ENCODE peak calls at places on chromosomes 2 and 18, in ten cellular contexts. V is cardiac muscle cell, C is lower leg skin, I is cardiac fibroblast, M is ovary, J is OCI-LY7, N is psoas muscle, K is astrocyte of the spinal cord, W is AG10803, X is choroid plexus epithelial cell. Q is an unnamed sample.

GRCh38 chr2:143473206-143473605 is 344.0 kb downstream of the ARHGAP15 start:
- DNase-seq in X (peak), J (no peak), M (no peak), C (no peak), V (no peak), I (peak), K (peak), W (peak), N (no peak), Q (peak)

GRCh38 chr18:29271496-29271895 is 1094.6 kb upstream of the CDH2 start:
- DNase-seq in K (peak), W (peak), N (no peak), X (peak), C (no peak), J (no peak), I (peak), V (no peak), M (no peak), Q (peak)

GRCh38 chr2:23203383-23203782 is 181.6 kb upstream of the KLHL29 start:
- DNase-seq in I (no peak), C (no peak), X (no peak), K (no peak), N (no peak), M (no peak), J (no peak), V (no peak), W (no peak), Q (no peak)

GRCh38 chr2:131366643-131367042 is 2.7 kb upstream of the RAB6D start:
- DNase-seq in M (no peak), N (no peak), K (no peak), V (no peak), J (no peak), I (no peak), C (no peak), X (no peak), W (no peak), Q (no peak)

GRCh38 chr2:37156071-37156856 is 516 bp downstream of the EIF2AK2 start:
- DNase-seq in W (peak), M (peak), X (peak), C (peak), V (peak), N (peak), J (peak), I (peak), K (peak), Q (peak)

GRCh38 chr2:86062043-86062442 is 43.6 kb downstream of the POLR1A start:
- DNase-seq in N (no peak), C (no peak), V (no peak), J (no peak), K (peak), X (peak), M (no peak), W (peak), I (peak), Q (peak)

GRCh38 chr2:71934595-71935263 is 212.9 kb downstream of the CYP26B1 start:
- DNase-seq in K (peak), I (peak), M (peak), J (no peak), N (peak), X (peak), C (peak), W (peak), V (no peak), Q (peak)

GRCh38 chr2:224036731-224037376 is 2.2 kb downstream of the SERPINE2 start:
- DNase-seq in X (no peak), N (no peak), C (no peak), K (peak), I (no peak), J (no peak), V (no peak), W (no peak), M (no peak), Q (peak)

GRCh38 chr2:10432315-10433181 is 15.6 kb downstream of the ODC1 start:
- DNase-seq in I (no peak), C (no peak), K (no peak), W (no peak), V (peak), M (no peak), X (no peak), J (no peak), N (peak), Q (no peak)

GRCh38 chr18:79077181-79077580 is 8.0 kb downstream of the ATP9B start:
- DNase-seq in I (no peak), J (no peak), W (no peak), V (no peak), K (no peak), N (no peak), C (no peak), M (no peak), X (no peak), Q (no peak)

GRCh38 chr2:129766594-129766993 is 212.9 kb upstream of the RAB6C start:
- DNase-seq in K (no peak), M (no peak), V (no peak), W (peak), N (no peak), X (no peak), J (no peak), C (no peak), I (no peak), Q (no peak)

GRCh38 chr2:88212251-88212790 is 42.2 kb downstream of the THNSL2 start:
- DNase-seq in V (peak), K (no peak), X (peak), J (peak), I (peak), N (no peak), C (no peak), M (no peak), W (peak), Q (peak)

GRCh38 chr2:224401641-224402342 is at the start of gene FAM124B:
- DNase-seq in J (no peak), M (peak), X (peak), C (peak), I (peak), W (peak), V (no peak), N (peak), K (peak), Q (peak)

GRCh38 chr2:240211598-240212424 is 71.4 kb upstream of the OTOS start:
- DNase-seq in X (no peak), V (no peak), N (peak), K (no peak), C (peak), I (no peak), W (no peak), M (no peak), J (no peak), Q (no peak)

GRCh38 chr18:42828881-42829280 is 286.6 kb downstream of the RIT2 start:
- DNase-seq in W (no peak), I (no peak), K (no peak), X (no peak), C (no peak), J (no peak), M (no peak), N (no peak), V (no peak), Q (no peak)

GRCh38 chr18:59900222-59901128 is 679 bp downstream of the PMAIP1 start:
- DNase-seq in K (peak), X (peak), N (no peak), J (peak), W (peak), M (no peak), C (no peak), I (peak), V (peak), Q (peak)

GRCh38 chr2:75224636-75225094 is 25.3 kb upstream of the TACR1 start:
- DNase-seq in C (no peak), M (no peak), V (no peak), I (no peak), K (no peak), W (no peak), N (no peak), J (no peak), X (peak), Q (no peak)

GRCh38 chr2:72712977-72713376 is 112.9 kb downstream of the EXOC6B start:
- DNase-seq in C (no peak), W (no peak), J (no peak), V (no peak), K (no peak), X (no peak), N (no peak), M (no peak), I (no peak), Q (no peak)

GRCh38 chr2:45119855-45120254 is 110.6 kb upstream of the SIX2 start:
- DNase-seq in W (peak), K (peak), I (peak), N (no peak), M (no peak), V (no peak), J (no peak), C (no peak), X (peak), Q (peak)

GRCh38 chr2:83370419-83370762 is 1088.7 kb downstream of the SUCLG1 start:
- DNase-seq in N (no peak), M (no peak), V (no peak), X (no peak), W (no peak), K (no peak), I (no peak), J (no peak), C (no peak), Q (no peak)

GRCh38 chr2:214489702-214490101 is 78.8 kb downstream of the VWC2L start:
- DNase-seq in W (no peak), N (no peak), X (no peak), J (no peak), V (peak), M (no peak), C (no peak), I (no peak), K (no peak), Q (no peak)

GRCh38 chr2:204315236-204315662 is 230.0 kb upstream of the PARD3B start:
- DNase-seq in K (peak), I (no peak), M (no peak), X (no peak), N (no peak), W (peak), V (no peak), C (no peak), J (no peak), Q (peak)

GRCh38 chr2:238095143-238095542 is 5.0 kb upstream of the ESPNL start:
- DNase-seq in N (peak), K (no peak), V (no peak), C (peak), I (no peak), X (no peak), M (no peak), W (no peak), J (no peak), Q (no peak)

GRCh38 chr18:28175930-28176673 is 828 bp downstream of the CDH2 start:
- DNase-seq in I (peak), V (peak), X (peak), C (no peak), J (no peak), M (no peak), K (peak), N (no peak), W (no peak), Q (peak)

GRCh38 chr2:61340242-61340641 is 130.6 kb downstream of the USP34 start:
- DNase-seq in J (no peak), C (no peak), K (peak), I (peak), V (no peak), X (peak), W (no peak), N (no peak), M (no peak), Q (peak)

GRCh38 chr2:105393373-105394055 is 5.3 kb downstream of the FHL2 start:
- DNase-seq in X (peak), N (peak), J (no peak), W (peak), V (no peak), I (peak), M (peak), K (peak), C (peak), Q (peak)

GRCh38 chr2:19312949-19313348 is 45.5 kb downstream of the OSR1 start:
- DNase-seq in V (peak), J (peak), C (no peak), I (peak), W (peak), N (no peak), K (peak), X (peak), M (no peak), Q (peak)

GRCh38 chr2:69685321-69686048 is 41.9 kb upstream of the AAK1 start:
- DNase-seq in J (no peak), V (no peak), I (peak), K (peak), W (no peak), M (no peak), X (peak), C (no peak), N (no peak), Q (no peak)

GRCh38 chr2:153163055-153163454 is 315.5 kb downstream of the RPRM start:
- DNase-seq in C (no peak), J (peak), V (peak), I (no peak), X (peak), K (peak), W (no peak), N (no peak), M (no peak), Q (peak)

GRCh38 chr18:57029761-57030160 is 117.1 kb upstream of the BOD1L2 start:
- DNase-seq in W (no peak), K (no peak), J (no peak), X (peak), V (no peak), C (no peak), I (no peak), M (no peak), N (no peak), Q (no peak)

GRCh38 chr2:104406273-104406726 is 447.6 kb upstream of the POU3F3 start:
- DNase-seq in J (no peak), N (no peak), C (no peak), I (no peak), M (no peak), W (peak), V (peak), X (peak), K (peak), Q (no peak)

GRCh38 chr2:175880-176800 is 87.7 kb downstream of the SH3YL1 start:
- DNase-seq in V (no peak), I (no peak), M (peak), W (peak), J (no peak), N (no peak), C (no peak), X (no peak), K (no peak), Q (peak)

GRCh38 chr2:189178726-189179606 is 595 bp downstream of the COL5A2 start:
- DNase-seq in V (peak), K (peak), X (peak), C (no peak), W (peak), J (no peak), I (peak), N (peak), M (peak), Q (peak)

GRCh38 chr2:150624001-150624401 is 136.5 kb upstream of the RND3 start:
- DNase-seq in M (no peak), J (no peak), K (peak), X (no peak), V (peak), N (no peak), C (no peak), I (peak), W (no peak), Q (no peak)

GRCh38 chr2:73212448-73213176 is 1.4 kb upstream of the SMYD5 start:
- DNase-seq in K (peak), V (peak), J (peak), I (peak), M (peak), C (peak), N (peak), W (peak), X (peak), Q (peak)

GRCh38 chr2:189561371-189561948 is 19.1 kb downstream of the SLC40A1 start:
- DNase-seq in X (no peak), K (no peak), J (no peak), W (no peak), N (no peak), M (no peak), V (no peak), C (no peak), I (no peak), Q (no peak)

GRCh38 chr2:206614825-206615224 is 27.5 kb upstream of the FAM237A start:
- DNase-seq in X (peak), M (no peak), W (no peak), N (no peak), V (no peak), J (no peak), I (peak), K (peak), C (no peak), Q (peak)

GRCh38 chr2:206619011-206619410 is 23.3 kb upstream of the FAM237A start:
- DNase-seq in V (no peak), N (no peak), X (no peak), W (no peak), J (no peak), M (no peak), C (no peak), K (no peak), I (no peak), Q (no peak)

GRCh38 chr2:206611736-206612135 is 30.6 kb upstream of the FAM237A start:
- DNase-seq in W (no peak), N (no peak), J (no peak), M (no peak), X (no peak), C (no peak), K (no peak), I (no peak), V (peak), Q (no peak)

GRCh38 chr2:206615417-206616089 is 26.7 kb upstream of the FAM237A start:
- DNase-seq in N (no peak), W (no peak), M (no peak), X (no peak), I (no peak), V (no peak), C (no peak), K (no peak), J (no peak), Q (no peak)

GRCh38 chr2:206616141-206616540 is 26.1 kb upstream of the FAM237A start:
- DNase-seq in M (no peak), J (no peak), I (no peak), N (no peak), W (no peak), K (no peak), V (no peak), X (no peak), C (no peak), Q (no peak)
- H3K4me3 ChIP-seq in M (no peak), J (no peak), I (no peak), N (no peak), W (no peak), K (no peak), V (no peak), X (no peak), C (no peak), Q (no peak)

DNA sequence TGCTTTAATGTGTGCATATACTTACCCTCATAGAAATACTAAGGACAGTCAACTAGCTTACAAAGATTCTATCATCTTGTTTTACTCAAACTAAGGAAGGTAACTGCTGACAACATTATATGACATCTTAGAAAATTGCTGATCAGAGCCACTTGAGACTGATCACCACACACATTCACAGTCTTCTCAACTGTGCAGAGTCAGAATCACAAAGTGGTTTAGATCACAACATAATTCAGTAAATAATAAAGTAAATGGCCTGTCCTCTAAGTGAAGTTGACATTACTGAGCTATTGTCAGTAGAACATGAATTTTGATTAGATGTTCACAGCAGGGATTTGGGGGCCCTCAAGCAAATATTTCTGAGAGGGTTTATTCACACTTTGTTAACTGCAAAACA is 28.5 kb downstream of the NOL4 start:
- DNase-seq in J (no peak), W (no peak), I (no peak), N (no peak), X (no peak), M (no peak), K (no peak), V (no peak), C (no peak), Q (no peak)
- H3K4me3 ChIP-seq in J (no peak), W (no peak), I (no peak), N (no peak), X (no peak), M (no peak), K (no peak), V (no peak), C (no peak), Q (no peak)

DNA sequence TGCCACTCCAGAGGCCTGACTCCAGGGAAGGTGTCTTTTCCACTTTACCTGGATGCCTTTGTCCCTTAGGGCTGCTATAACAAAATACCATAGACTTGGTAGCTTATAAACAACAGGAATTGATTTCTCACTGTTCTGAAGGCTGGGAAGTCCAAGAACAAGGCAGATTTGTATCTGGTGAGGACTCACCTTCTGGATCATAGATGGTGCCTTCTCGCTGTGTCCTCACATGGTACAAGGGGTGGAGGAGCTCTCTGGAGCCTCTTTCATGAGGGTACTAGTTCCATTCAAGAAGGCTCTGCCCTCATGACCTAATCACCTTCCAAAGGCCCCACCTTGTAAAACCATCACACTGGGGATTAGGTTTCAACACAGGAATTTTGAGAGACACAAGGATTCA is 52.1 kb downstream of the SLC4A3 start:
- DNase-seq in X (no peak), I (no peak), N (no peak), M (no peak), J (no peak), C (peak), V (no peak), W (no peak), K (no peak), Q (no peak)
- H3K4me3 ChIP-seq in X (no peak), I (no peak), N (no peak), M (no peak), J (no peak), C (no peak), V (no peak), W (no peak), K (no peak), Q (no peak)

GRCh38 chr18:26555804-26556553 is 7.6 kb upstream of the KCTD1 start:
- DNase-seq in V (no peak), J (no peak), I (no peak), K (no peak), C (no peak), W (no peak), M (no peak), N (no peak), X (no peak), Q (no peak)
- H3K4me3 ChIP-seq in V (no peak), J (no peak), I (no peak), K (no peak), C (no peak), W (no peak), M (no peak), N (no peak), X (no peak), Q (no peak)

DNA sequence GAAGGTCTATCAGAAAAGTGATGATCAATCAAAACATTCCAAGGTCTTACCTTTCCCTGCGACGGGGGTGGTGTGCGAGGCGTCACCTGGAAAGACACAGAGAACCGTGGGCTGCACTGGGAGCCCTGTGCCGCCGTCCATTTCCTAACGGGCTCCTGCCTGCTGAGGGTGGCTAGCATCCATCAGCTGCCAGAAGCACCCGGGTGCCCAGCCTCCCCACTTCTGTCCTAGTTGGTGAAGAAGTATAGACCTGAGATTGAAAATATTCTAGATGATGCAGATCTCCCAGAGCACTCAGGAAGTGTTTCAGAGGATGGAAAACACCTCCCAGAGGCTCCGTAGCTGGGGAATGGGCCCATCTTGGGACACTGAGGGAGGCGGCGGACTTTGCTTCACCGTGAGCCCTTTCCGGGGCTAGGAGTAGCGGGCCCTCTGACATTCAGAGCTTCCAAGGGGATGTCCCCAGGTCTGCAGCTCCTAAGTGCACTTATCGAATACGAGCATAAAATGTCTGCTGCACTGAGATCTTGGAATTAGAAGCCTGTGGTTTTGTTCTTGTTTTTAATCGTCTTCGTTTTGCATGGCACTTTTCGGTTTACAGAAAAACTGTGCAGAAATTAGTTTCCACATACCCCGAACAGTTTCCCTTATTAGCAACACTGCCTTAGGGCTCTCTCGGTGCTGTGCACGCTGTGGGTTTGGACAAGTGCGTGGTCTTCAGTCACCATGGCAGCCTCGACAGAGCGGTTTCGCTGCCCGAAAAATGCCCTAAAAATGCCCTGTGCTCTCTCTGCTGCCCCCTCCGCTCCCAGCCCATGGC is 143.5 kb downstream of the MBP start:
- DNase-seq in K (no peak), W (no peak), J (no peak), N (no peak), I (no peak), M (no peak), C (peak), V (no peak), X (no peak), Q (no peak)
- H3K4me3 ChIP-seq in K (no peak), W (no peak), J (no peak), N (peak), I (no peak), M (no peak), C (no peak), V (no peak), X (no peak), Q (no peak)

Q was measured in fibroblast of villous mesenchyme.